ENCODE peak calls at places on chromosomes 2 and 18, in seven cellular contexts. One of them, this sample, is unnamed.

GRCh38 chr2:224211821-224212220 is 172.7 kb upstream of the SERPINE2 start:
- DNase-seq in uterus: peak; percentile 16
- DNase-seq in GM23338: no peak
- DNase-seq in psoas muscle: no peak
- DNase-seq in lower lobe of right lung: no peak
- DNase-seq in stomach: no peak
- DNase-seq in GM06990: no peak
- DNase-seq in this sample: no peak

GRCh38 chr2:101771911-101772321 is 74.4 kb downstream of the MAP4K4 start:
- DNase-seq in uterus: no peak
- DNase-seq in GM23338: no peak
- DNase-seq in psoas muscle: no peak
- DNase-seq in lower lobe of right lung: no peak
- DNase-seq in stomach: no peak
- DNase-seq in GM06990: no peak
- DNase-seq in this sample: no peak

GRCh38 chr18:10169064-10169562 is 255.3 kb downstream of the VAPA start:
- DNase-seq in uterus: no peak
- DNase-seq in GM23338: no peak
- DNase-seq in psoas muscle: no peak
- DNase-seq in lower lobe of right lung: no peak
- DNase-seq in stomach: peak; percentile 49
- DNase-seq in GM06990: no peak
- DNase-seq in this sample: no peak

GRCh38 chr2:11498543-11499034 is 32.6 kb upstream of the E2F6 start:
- DNase-seq in uterus: peak; percentile 50
- DNase-seq in GM23338: no peak
- DNase-seq in psoas muscle: peak; percentile 96
- DNase-seq in lower lobe of right lung: no peak
- DNase-seq in stomach: peak; percentile 81
- DNase-seq in GM06990: peak; percentile 78
- DNase-seq in this sample: no peak

GRCh38 chr2:164802095-164802744 is 39.4 kb downstream of the COBLL1 start:
- DNase-seq in uterus: no peak
- DNase-seq in GM23338: no peak
- DNase-seq in psoas muscle: no peak
- DNase-seq in lower lobe of right lung: no peak
- DNase-seq in stomach: no peak
- DNase-seq in GM06990: no peak
- DNase-seq in this sample: no peak

GRCh38 chr18:37435150-37435872 is 130.3 kb downstream of the CELF4 start:
- DNase-seq in uterus: no peak
- DNase-seq in GM23338: no peak
- DNase-seq in psoas muscle: no peak
- DNase-seq in lower lobe of right lung: no peak
- DNase-seq in stomach: no peak
- DNase-seq in GM06990: no peak
- DNase-seq in this sample: no peak

GRCh38 chr18:22285299-22286140 is 116.1 kb downstream of the GATA6 start:
- DNase-seq in uterus: no peak
- DNase-seq in GM23338: no peak
- DNase-seq in psoas muscle: no peak
- DNase-seq in lower lobe of right lung: no peak
- DNase-seq in stomach: no peak
- DNase-seq in GM06990: no peak
- DNase-seq in this sample: no peak

GRCh38 chr2:143468341-143468888 is 339.2 kb downstream of the ARHGAP15 start:
- DNase-seq in uterus: no peak
- DNase-seq in GM23338: no peak
- DNase-seq in psoas muscle: no peak
- DNase-seq in lower lobe of right lung: no peak
- DNase-seq in stomach: no peak
- DNase-seq in GM06990: peak; percentile 62
- DNase-seq in this sample: no peak

GRCh38 chr2:99624682-99625081 is 134.9 kb upstream of the REV1 start:
- DNase-seq in uterus: no peak
- DNase-seq in GM23338: peak; percentile 7
- DNase-seq in psoas muscle: no peak
- DNase-seq in lower lobe of right lung: no peak
- DNase-seq in stomach: no peak
- DNase-seq in GM06990: no peak
- DNase-seq in this sample: no peak

GRCh38 chr2:17547737-17548136 is 7.2 kb downstream of the VSNL1 start:
- DNase-seq in uterus: no peak
- DNase-seq in GM23338: no peak
- DNase-seq in psoas muscle: no peak
- DNase-seq in lower lobe of right lung: no peak
- DNase-seq in stomach: no peak
- DNase-seq in GM06990: no peak
- DNase-seq in this sample: no peak

GRCh38 chr2:8306530-8307351 is 375.1 kb upstream of the ID2 start:
- DNase-seq in uterus: no peak
- DNase-seq in GM23338: no peak
- DNase-seq in psoas muscle: no peak
- DNase-seq in lower lobe of right lung: no peak
- DNase-seq in stomach: no peak
- DNase-seq in GM06990: no peak
- DNase-seq in this sample: peak; percentile 37

GRCh38 chr18:55575949-55576348 is 12.0 kb downstream of the TCF4 start:
- DNase-seq in uterus: no peak
- DNase-seq in GM23338: no peak
- DNase-seq in psoas muscle: no peak
- DNase-seq in lower lobe of right lung: no peak
- DNase-seq in stomach: no peak
- DNase-seq in GM06990: no peak
- DNase-seq in this sample: no peak

GRCh38 chr2:236662231-236663160 is 92.9 kb downstream of the ACKR3 start:
- DNase-seq in uterus: no peak
- DNase-seq in GM23338: no peak
- DNase-seq in psoas muscle: no peak
- DNase-seq in lower lobe of right lung: no peak
- DNase-seq in stomach: no peak
- DNase-seq in GM06990: no peak
- DNase-seq in this sample: no peak

GRCh38 chr2:74413001-74413698 is 8.3 kb downstream of the C2orf81 start:
- DNase-seq in uterus: peak; percentile 40
- DNase-seq in GM23338: no peak
- DNase-seq in psoas muscle: no peak
- DNase-seq in lower lobe of right lung: no peak
- DNase-seq in stomach: peak; percentile 47
- DNase-seq in GM06990: no peak
- DNase-seq in this sample: no peak

GRCh38 chr18:50967714-50968661 is at the start of gene ELAC1:
- DNase-seq in uterus: peak; percentile 77
- DNase-seq in GM23338: peak; percentile 86
- DNase-seq in psoas muscle: peak; percentile 90
- DNase-seq in lower lobe of right lung: peak; percentile 89
- DNase-seq in stomach: peak; percentile 83
- DNase-seq in GM06990: peak; percentile 89
- DNase-seq in this sample: no peak

GRCh38 chr2:201116959-201117734 is 1.2 kb downstream of the CFLAR start:
- DNase-seq in uterus: peak; percentile 72
- DNase-seq in GM23338: peak; percentile 58
- DNase-seq in psoas muscle: peak; percentile 87
- DNase-seq in lower lobe of right lung: no peak
- DNase-seq in stomach: peak; percentile 70
- DNase-seq in GM06990: peak; percentile 67
- DNase-seq in this sample: no peak

GRCh38 chr18:27860011-27860410 is 316.9 kb downstream of the CDH2 start:
- DNase-seq in uterus: no peak
- DNase-seq in GM23338: no peak
- DNase-seq in psoas muscle: no peak
- DNase-seq in lower lobe of right lung: no peak
- DNase-seq in stomach: no peak
- DNase-seq in GM06990: no peak
- DNase-seq in this sample: no peak

GRCh38 chr2:6824962-6825361 is 40.7 kb downstream of the CMPK2 start:
- DNase-seq in uterus: peak; percentile 48
- DNase-seq in GM23338: no peak
- DNase-seq in psoas muscle: no peak
- DNase-seq in lower lobe of right lung: no peak
- DNase-seq in stomach: no peak
- DNase-seq in GM06990: no peak
- DNase-seq in this sample: no peak

GRCh38 chr2:190649798-190650390 is 1.0 kb downstream of the NAB1 start:
- DNase-seq in uterus: no peak
- DNase-seq in GM23338: peak; percentile 21
- DNase-seq in psoas muscle: no peak
- DNase-seq in lower lobe of right lung: no peak
- DNase-seq in stomach: no peak
- DNase-seq in GM06990: no peak
- DNase-seq in this sample: no peak

GRCh38 chr2:127051780-127052067 is 55.2 kb downstream of the BIN1 start:
- DNase-seq in uterus: no peak
- DNase-seq in GM23338: no peak
- DNase-seq in psoas muscle: no peak
- DNase-seq in lower lobe of right lung: no peak
- DNase-seq in stomach: no peak
- DNase-seq in GM06990: no peak
- DNase-seq in this sample: no peak

GRCh38 chr2:159738509-159739390 is 26.4 kb downstream of the MARCHF7 start:
- DNase-seq in uterus: no peak
- DNase-seq in GM23338: peak; percentile 28
- DNase-seq in psoas muscle: no peak
- DNase-seq in lower lobe of right lung: no peak
- DNase-seq in stomach: no peak
- DNase-seq in GM06990: no peak
- DNase-seq in this sample: no peak

GRCh38 chr2:66578067-66578852 is 143.3 kb downstream of the MEIS1 start:
- DNase-seq in uterus: peak; percentile 61
- DNase-seq in GM23338: no peak
- DNase-seq in psoas muscle: peak; percentile 39
- DNase-seq in lower lobe of right lung: no peak
- DNase-seq in stomach: no peak
- DNase-seq in GM06990: no peak
- DNase-seq in this sample: no peak

DNA sequence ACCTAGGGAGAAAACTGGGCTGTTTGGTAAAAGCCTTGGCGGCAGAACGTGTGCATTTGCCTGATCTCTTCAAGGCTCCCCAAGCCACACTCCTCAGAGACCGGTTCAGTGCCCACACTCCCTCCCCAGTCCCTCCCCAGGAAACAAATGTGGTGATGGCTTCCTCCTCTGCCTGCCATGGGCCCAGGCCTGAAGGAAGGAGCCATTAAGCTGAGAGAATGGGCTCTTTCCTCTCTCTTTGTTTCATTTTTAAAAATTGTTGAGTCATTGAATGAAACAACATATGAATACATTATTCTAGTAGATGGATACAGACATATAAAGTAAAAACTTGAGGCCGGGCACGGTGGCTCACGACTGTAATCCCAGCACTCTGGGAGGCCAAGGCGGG is 50.6 kb upstream of the YWHAQ start:
- DNase-seq in uterus: no peak
- DNase-seq in GM23338: no peak
- DNase-seq in psoas muscle: no peak
- DNase-seq in lower lobe of right lung: no peak
- DNase-seq in stomach: no peak
- DNase-seq in GM06990: no peak
- DNase-seq in this sample: no peak
- TF ChIP-seq CTCF in uterus: no peak
- TF ChIP-seq CTCF in GM23338: no peak
- TF ChIP-seq CTCF in psoas muscle: no peak
- TF ChIP-seq CTCF in lower lobe of right lung: no peak
- TF ChIP-seq CTCF in stomach: no peak
- TF ChIP-seq CTCF in GM06990: no peak
- TF ChIP-seq CTCF in this sample: no peak

GRCh38 chr2:54632733-54633692 is 90.4 kb upstream of the EML6 start:
- DNase-seq in uterus: no peak
- DNase-seq in GM23338: no peak
- DNase-seq in psoas muscle: peak; percentile 70
- DNase-seq in lower lobe of right lung: no peak
- DNase-seq in stomach: no peak
- DNase-seq in GM06990: no peak
- DNase-seq in this sample: peak; percentile 51

GRCh38 chr2:54634564-54635511 is 88.6 kb upstream of the EML6 start:
- DNase-seq in uterus: no peak
- DNase-seq in GM23338: peak; percentile 38
- DNase-seq in psoas muscle: peak; percentile 77
- DNase-seq in lower lobe of right lung: no peak
- DNase-seq in stomach: no peak
- DNase-seq in GM06990: peak; percentile 74
- DNase-seq in this sample: peak; percentile 88

GRCh38 chr2:54635554-54636152 is 87.8 kb upstream of the EML6 start:
- DNase-seq in uterus: no peak
- DNase-seq in GM23338: no peak
- DNase-seq in psoas muscle: no peak
- DNase-seq in lower lobe of right lung: no peak
- DNase-seq in stomach: no peak
- DNase-seq in GM06990: no peak
- DNase-seq in this sample: no peak

GRCh38 chr2:54631755-54632154 is 91.7 kb upstream of the EML6 start:
- DNase-seq in uterus: no peak
- DNase-seq in GM23338: no peak
- DNase-seq in psoas muscle: no peak
- DNase-seq in lower lobe of right lung: no peak
- DNase-seq in stomach: no peak
- DNase-seq in GM06990: no peak
- DNase-seq in this sample: no peak

GRCh38 chr2:54634012-54634411 is 89.5 kb upstream of the EML6 start:
- DNase-seq in uterus: no peak
- DNase-seq in GM23338: no peak
- DNase-seq in psoas muscle: no peak
- DNase-seq in lower lobe of right lung: no peak
- DNase-seq in stomach: no peak
- DNase-seq in GM06990: no peak
- DNase-seq in this sample: no peak
- H3K36me3 ChIP-seq in uterus: no peaks in the 10 kb centered on the region
- H3K36me3 ChIP-seq in GM23338: peaks cover 52% of the 10 kb centered on the region
- H3K36me3 ChIP-seq in psoas muscle: peaks cover 78% of the 10 kb centered on the region
- H3K36me3 ChIP-seq in lower lobe of right lung: peaks cover 96% of the 10 kb centered on the region
- H3K36me3 ChIP-seq in stomach: peaks cover 97% of the 10 kb centered on the region
- H3K36me3 ChIP-seq in GM06990: peaks cover 41% of the 10 kb centered on the region
- H3K36me3 ChIP-seq in this sample: peaks cover 6% of the 10 kb centered on the region

DNA sequence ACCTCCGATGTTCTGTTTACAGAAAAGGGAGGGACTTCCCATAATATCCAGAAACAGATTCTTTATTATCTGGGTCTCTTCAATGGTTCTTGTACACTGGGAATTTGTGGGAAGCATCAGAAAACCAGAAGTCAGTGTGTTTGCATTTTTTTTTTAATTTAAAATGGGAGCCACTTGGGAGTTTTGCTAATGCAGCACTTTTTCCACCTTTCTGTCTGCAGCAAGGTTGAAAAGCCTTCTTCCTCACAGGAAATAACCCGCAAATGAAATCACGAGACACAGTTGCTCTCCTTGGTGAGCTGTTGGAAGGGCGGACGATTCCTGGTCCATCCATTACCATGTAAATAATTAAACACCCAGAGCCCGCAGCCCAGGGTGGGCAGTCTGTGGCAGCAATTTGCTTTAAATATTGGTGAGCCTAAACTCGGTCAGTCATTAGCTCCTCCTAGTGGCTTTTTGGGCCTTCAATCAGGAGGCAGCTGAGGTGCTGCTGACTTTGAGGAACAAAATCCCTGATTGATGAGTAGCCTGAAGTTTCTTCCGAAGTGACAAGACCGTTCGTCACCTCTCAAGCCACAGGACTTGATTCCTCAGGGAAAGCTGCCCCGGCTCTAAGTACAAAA is 471.5 kb downstream of the EPHA4 start:
- DNase-seq in uterus: no peak
- DNase-seq in GM23338: peak; percentile 54
- DNase-seq in psoas muscle: no peak
- DNase-seq in lower lobe of right lung: no peak
- DNase-seq in stomach: no peak
- DNase-seq in GM06990: no peak
- DNase-seq in this sample: peak; percentile 45
- TF ChIP-seq CTCF in uterus: no peak
- TF ChIP-seq CTCF in GM23338: peak; percentile 75
- TF ChIP-seq CTCF in psoas muscle: no peak
- TF ChIP-seq CTCF in lower lobe of right lung: no peak
- TF ChIP-seq CTCF in stomach: no peak
- TF ChIP-seq CTCF in GM06990: peak; percentile 22
- TF ChIP-seq CTCF in this sample: peak; percentile 51

GRCh38 chr18:13510594-13510993 is 215.8 kb downstream of the FAM210A start:
- DNase-seq in uterus: no peak
- DNase-seq in GM23338: no peak
- DNase-seq in psoas muscle: no peak
- DNase-seq in lower lobe of right lung: no peak
- DNase-seq in stomach: no peak
- DNase-seq in GM06990: no peak
- DNase-seq in this sample: no peak
- H3K36me3 ChIP-seq in uterus: no peaks in the 10 kb centered on the region
- H3K36me3 ChIP-seq in GM23338: no peaks in the 10 kb centered on the region
- H3K36me3 ChIP-seq in psoas muscle: no peaks in the 10 kb centered on the region
- H3K36me3 ChIP-seq in lower lobe of right lung: no peaks in the 10 kb centered on the region
- H3K36me3 ChIP-seq in stomach: no peaks in the 10 kb centered on the region
- H3K36me3 ChIP-seq in GM06990: no peaks in the 10 kb centered on the region
- H3K36me3 ChIP-seq in this sample: no peaks in the 10 kb centered on the region

This sample was measured in kidney epithelial cell.